ENCODE peak calls at places on chromosomes 13 and 19, in six cellular contexts. Z is fibroblast of pulmonary artery, K is glutamatergic neuron, X is iPS DF 6.9, P is amniotic stem cell, T is A673. Y is an unnamed sample.

GRCh38 chr19:38975214-38975860 is at the start of gene FBXO17:
- DNase-seq in T (peak), K (peak), X (no peak), P (peak), Z (peak), Y (peak)

GRCh38 chr13:22505489-22505888 is 675.3 kb upstream of the SGCG start:
- DNase-seq in T (no peak), X (no peak), K (no peak), Z (peak), P (no peak), Y (no peak)

GRCh38 chr19:10074153-10074552 is 12.0 kb upstream of the SHFL start:
- DNase-seq in Z (peak), K (no peak), X (no peak), T (peak), P (no peak), Y (no peak)

GRCh38 chr19:43624933-43625332 is 5.5 kb upstream of the ZNF428 start:
- DNase-seq in X (no peak), K (peak), T (no peak), Z (peak), P (no peak), Y (peak)

GRCh38 chr19:42452590-42452989 is 9.8 kb upstream of the CXCL17 start:
- DNase-seq in P (no peak), K (no peak), T (peak), Z (no peak), X (no peak), Y (no peak)

GRCh38 chr19:16825312-16826168 is 3.7 kb upstream of the SIN3B start:
- DNase-seq in P (no peak), K (no peak), X (no peak), T (peak), Z (peak), Y (peak)

GRCh38 chr13:26759907-26760834 is at the start of gene GPR12:
- DNase-seq in Z (peak), P (no peak), X (no peak), T (peak), K (peak), Y (no peak)

GRCh38 chr19:39946532-39946931 is 12.1 kb upstream of the FCGBP start:
- DNase-seq in T (no peak), Z (peak), X (no peak), K (no peak), P (no peak), Y (no peak)

GRCh38 chr13:41742917-41743552 is 217.9 kb downstream of the VWA8 start:
- DNase-seq in K (no peak), T (no peak), P (no peak), X (no peak), Z (no peak), Y (peak)

GRCh38 chr19:46984077-46985010 is 35.3 kb upstream of the NPAS1 start:
- DNase-seq in K (peak), P (no peak), T (peak), Z (peak), X (no peak), Y (no peak)

Y was measured in heart right ventricle.